ENCODE peak calls at places on chromosomes 2 and 18, in eight cellular contexts. One of them, this sample, is unnamed.

GRCh38 chr2:1742300-1742679 is 2.0 kb downstream of the PXDN start:
- DNase-seq in body of pancreas: no peak
- DNase-seq in AG10803: no peak
- DNase-seq in astrocyte of the spinal cord: no peak
- DNase-seq in fibroblast of the aortic adventitia: no peak
- DNase-seq in neuronal stem cell: no peak
- DNase-seq in upper lobe of left lung: no peak
- DNase-seq in CD8-positive, alpha-beta T cell: no peak
- DNase-seq in this sample: no peak

GRCh38 chr2:45681675-45682074 is 30.2 kb downstream of the PRKCE start:
- DNase-seq in body of pancreas: peak; percentile 39
- DNase-seq in AG10803: peak; percentile 88
- DNase-seq in astrocyte of the spinal cord: peak; percentile 82
- DNase-seq in fibroblast of the aortic adventitia: peak; percentile 81
- DNase-seq in neuronal stem cell: no peak
- DNase-seq in upper lobe of left lung: peak; percentile 58
- DNase-seq in CD8-positive, alpha-beta T cell: no peak
- DNase-seq in this sample: peak; percentile 79

GRCh38 chr2:169775765-169776482 is 22.7 kb upstream of the SSB start:
- DNase-seq in body of pancreas: no peak
- DNase-seq in AG10803: peak; percentile 19
- DNase-seq in astrocyte of the spinal cord: peak; percentile 71
- DNase-seq in fibroblast of the aortic adventitia: peak; percentile 57
- DNase-seq in neuronal stem cell: no peak
- DNase-seq in upper lobe of left lung: no peak
- DNase-seq in CD8-positive, alpha-beta T cell: no peak
- DNase-seq in this sample: no peak

GRCh38 chr2:232876071-232876977 is 6.3 kb downstream of the SNORC start:
- DNase-seq in body of pancreas: no peak
- DNase-seq in AG10803: no peak
- DNase-seq in astrocyte of the spinal cord: no peak
- DNase-seq in fibroblast of the aortic adventitia: no peak
- DNase-seq in neuronal stem cell: peak; percentile 24
- DNase-seq in upper lobe of left lung: no peak
- DNase-seq in CD8-positive, alpha-beta T cell: no peak
- DNase-seq in this sample: no peak

GRCh38 chr2:19352946-19353720 is 5.3 kb downstream of the OSR1 start:
- DNase-seq in body of pancreas: no peak
- DNase-seq in AG10803: no peak
- DNase-seq in astrocyte of the spinal cord: no peak
- DNase-seq in fibroblast of the aortic adventitia: peak; percentile 51
- DNase-seq in neuronal stem cell: no peak
- DNase-seq in upper lobe of left lung: no peak
- DNase-seq in CD8-positive, alpha-beta T cell: no peak
- DNase-seq in this sample: no peak

GRCh38 chr2:46849080-46849715 is 66.4 kb downstream of the MCFD2 start:
- DNase-seq in body of pancreas: peak; percentile 46
- DNase-seq in AG10803: no peak
- DNase-seq in astrocyte of the spinal cord: peak; percentile 72
- DNase-seq in fibroblast of the aortic adventitia: peak; percentile 94
- DNase-seq in neuronal stem cell: no peak
- DNase-seq in upper lobe of left lung: no peak
- DNase-seq in CD8-positive, alpha-beta T cell: no peak
- DNase-seq in this sample: no peak

GRCh38 chr2:11128258-11128951 is 26.9 kb upstream of the SLC66A3 start:
- DNase-seq in body of pancreas: no peak
- DNase-seq in AG10803: peak; percentile 71
- DNase-seq in astrocyte of the spinal cord: peak; percentile 60
- DNase-seq in fibroblast of the aortic adventitia: peak; percentile 45
- DNase-seq in neuronal stem cell: no peak
- DNase-seq in upper lobe of left lung: no peak
- DNase-seq in CD8-positive, alpha-beta T cell: no peak
- DNase-seq in this sample: no peak

GRCh38 chr18:36073676-36074075 is 6.3 kb upstream of the RPRD1A start:
- DNase-seq in body of pancreas: no peak
- DNase-seq in AG10803: no peak
- DNase-seq in astrocyte of the spinal cord: no peak
- DNase-seq in fibroblast of the aortic adventitia: no peak
- DNase-seq in neuronal stem cell: no peak
- DNase-seq in upper lobe of left lung: no peak
- DNase-seq in CD8-positive, alpha-beta T cell: no peak
- DNase-seq in this sample: no peak

GRCh38 chr2:196195302-196195701 is 23.9 kb upstream of the STK17B start:
- DNase-seq in body of pancreas: no peak
- DNase-seq in AG10803: no peak
- DNase-seq in astrocyte of the spinal cord: no peak
- DNase-seq in fibroblast of the aortic adventitia: no peak
- DNase-seq in neuronal stem cell: no peak
- DNase-seq in upper lobe of left lung: no peak
- DNase-seq in CD8-positive, alpha-beta T cell: no peak
- DNase-seq in this sample: no peak

GRCh38 chr2:226877491-226877890 is 41.6 kb downstream of the RHBDD1 start:
- DNase-seq in body of pancreas: no peak
- DNase-seq in AG10803: no peak
- DNase-seq in astrocyte of the spinal cord: no peak
- DNase-seq in fibroblast of the aortic adventitia: no peak
- DNase-seq in neuronal stem cell: no peak
- DNase-seq in upper lobe of left lung: no peak
- DNase-seq in CD8-positive, alpha-beta T cell: no peak
- DNase-seq in this sample: no peak

DNA sequence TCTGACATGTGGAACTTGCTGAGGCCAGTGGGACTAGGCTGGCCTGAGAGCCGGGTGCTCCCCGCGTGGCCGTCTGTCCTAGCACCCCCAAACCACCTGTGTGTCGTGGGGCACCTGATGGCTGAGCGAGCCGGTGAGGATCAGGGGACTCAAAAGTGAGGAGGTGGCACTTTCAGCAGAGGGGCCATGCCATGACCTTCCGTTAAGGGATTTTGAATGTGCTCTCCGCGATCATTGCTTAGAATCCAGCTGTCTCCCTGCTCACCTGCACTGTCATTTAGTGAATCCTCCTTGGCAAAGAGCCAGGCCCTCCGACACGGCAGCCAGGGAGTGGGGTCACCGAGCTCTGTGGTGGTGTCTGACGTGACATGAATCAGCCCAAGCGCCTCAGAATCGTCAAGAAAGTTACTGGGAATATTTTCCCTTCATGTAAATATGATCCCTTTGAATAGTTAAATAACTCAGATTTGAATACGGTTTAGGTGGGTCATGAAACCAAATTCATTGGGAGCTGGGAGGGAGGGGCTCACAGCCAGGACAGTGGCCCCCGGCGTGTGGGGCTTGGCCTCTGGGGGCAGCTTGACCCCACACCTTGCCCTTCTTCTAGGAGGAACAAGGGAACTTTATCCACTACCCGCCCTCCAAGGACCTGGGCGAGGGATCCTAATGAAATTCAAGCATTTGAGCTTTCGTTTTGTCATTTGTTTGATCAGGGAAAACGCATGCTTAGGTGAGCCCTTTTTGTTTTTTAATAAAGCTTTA is 9.5 kb downstream of the NFATC1 start:
- DNase-seq in body of pancreas: no peak
- DNase-seq in AG10803: no peak
- DNase-seq in astrocyte of the spinal cord: no peak
- DNase-seq in fibroblast of the aortic adventitia: no peak
- DNase-seq in neuronal stem cell: no peak
- DNase-seq in upper lobe of left lung: no peak
- DNase-seq in CD8-positive, alpha-beta T cell: peak; percentile 40
- DNase-seq in this sample: no peak
- H3K4me3 ChIP-seq in body of pancreas: no peak overlapping the region
- H3K4me3 ChIP-seq in AG10803: no peak overlapping the region
- H3K4me3 ChIP-seq in astrocyte of the spinal cord: no peak overlapping the region
- H3K4me3 ChIP-seq in fibroblast of the aortic adventitia: no peak overlapping the region
- H3K4me3 ChIP-seq in neuronal stem cell: no peak overlapping the region
- H3K4me3 ChIP-seq in upper lobe of left lung: no peak overlapping the region
- H3K4me3 ChIP-seq in CD8-positive, alpha-beta T cell: peak overlapping the region; percentile 29
- H3K4me3 ChIP-seq in this sample: no peak overlapping the region

DNA sequence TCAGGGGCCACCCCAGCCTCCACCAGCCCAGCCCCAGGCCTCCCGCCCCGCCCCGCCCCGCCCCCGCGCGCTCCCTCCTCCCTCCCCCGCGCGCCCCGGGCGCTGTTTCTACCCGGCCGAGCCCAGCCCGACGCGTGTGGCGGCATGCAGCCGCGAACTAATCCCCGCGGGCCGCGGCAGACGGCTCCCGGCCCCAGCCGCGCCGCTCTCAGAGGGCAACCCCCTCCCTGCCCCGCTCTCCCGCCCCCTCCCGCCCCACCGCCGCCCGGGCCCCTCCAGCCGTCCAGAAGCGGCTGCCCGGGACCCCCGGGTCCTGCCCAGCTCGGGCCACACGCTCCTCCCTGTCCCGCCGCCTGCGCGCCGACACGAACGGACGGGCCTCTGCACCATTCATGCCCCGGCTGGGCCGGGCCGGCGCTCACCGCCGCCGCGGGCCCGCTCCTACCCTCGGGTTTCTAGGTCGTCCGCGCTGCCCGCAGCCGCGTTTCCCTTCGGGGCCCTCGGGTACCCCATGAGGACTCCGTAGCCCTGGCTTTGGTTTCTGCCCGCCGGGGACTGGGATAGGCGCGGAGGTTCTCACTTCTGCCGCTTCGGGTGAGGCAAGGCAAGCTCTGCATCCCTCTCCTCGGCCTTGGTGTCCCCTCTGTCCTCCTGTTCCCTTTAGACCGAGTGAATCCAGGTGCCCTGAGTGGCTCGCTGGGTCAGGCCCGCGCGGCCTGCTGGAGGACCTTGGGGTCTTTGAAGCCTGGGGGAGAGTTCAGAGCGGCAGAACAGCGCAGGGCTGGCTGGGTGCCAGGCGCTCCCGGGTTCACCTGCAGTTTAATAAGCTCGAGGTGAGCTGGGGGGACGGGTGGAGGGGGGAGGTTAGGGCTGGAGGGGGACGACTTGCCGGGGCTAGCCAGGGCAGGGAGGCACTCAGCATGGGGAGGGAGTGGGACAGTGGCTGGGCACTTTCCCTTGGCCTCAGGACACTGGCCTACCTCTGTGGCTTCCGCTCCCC is 3.1 kb downstream of the WNT10A start:
- DNase-seq in body of pancreas: no peak
- DNase-seq in AG10803: no peak
- DNase-seq in astrocyte of the spinal cord: no peak
- DNase-seq in fibroblast of the aortic adventitia: no peak
- DNase-seq in neuronal stem cell: no peak
- DNase-seq in upper lobe of left lung: no peak
- DNase-seq in CD8-positive, alpha-beta T cell: peak; percentile 55
- DNase-seq in this sample: no peak
- H3K4me3 ChIP-seq in body of pancreas: no peak overlapping the region
- H3K4me3 ChIP-seq in AG10803: no peak overlapping the region
- H3K4me3 ChIP-seq in astrocyte of the spinal cord: no peak overlapping the region
- H3K4me3 ChIP-seq in fibroblast of the aortic adventitia: no peak overlapping the region
- H3K4me3 ChIP-seq in neuronal stem cell: no peak overlapping the region
- H3K4me3 ChIP-seq in upper lobe of left lung: peak overlapping the region; percentile 33
- H3K4me3 ChIP-seq in CD8-positive, alpha-beta T cell: no peak overlapping the region
- H3K4me3 ChIP-seq in this sample: peak overlapping the region; percentile 31

GRCh38 chr18:11759456-11759855 is 70.4 kb downstream of the GNAL start:
- DNase-seq in body of pancreas: no peak
- DNase-seq in AG10803: no peak
- DNase-seq in astrocyte of the spinal cord: no peak
- DNase-seq in fibroblast of the aortic adventitia: no peak
- DNase-seq in neuronal stem cell: no peak
- DNase-seq in upper lobe of left lung: no peak
- DNase-seq in CD8-positive, alpha-beta T cell: no peak
- DNase-seq in this sample: no peak
- H3K4me3 ChIP-seq in body of pancreas: no peak overlapping the region
- H3K4me3 ChIP-seq in AG10803: no peak overlapping the region
- H3K4me3 ChIP-seq in astrocyte of the spinal cord: no peak overlapping the region
- H3K4me3 ChIP-seq in fibroblast of the aortic adventitia: no peak overlapping the region
- H3K4me3 ChIP-seq in neuronal stem cell: no peak overlapping the region
- H3K4me3 ChIP-seq in upper lobe of left lung: no peak overlapping the region
- H3K4me3 ChIP-seq in CD8-positive, alpha-beta T cell: no peak overlapping the region
- H3K4me3 ChIP-seq in this sample: no peak overlapping the region

GRCh38 chr2:234826676-234827075 is 125.1 kb upstream of the SH3BP4 start:
- DNase-seq in body of pancreas: no peak
- DNase-seq in AG10803: peak; percentile 53
- DNase-seq in astrocyte of the spinal cord: no peak
- DNase-seq in fibroblast of the aortic adventitia: no peak
- DNase-seq in neuronal stem cell: no peak
- DNase-seq in upper lobe of left lung: no peak
- DNase-seq in CD8-positive, alpha-beta T cell: no peak
- DNase-seq in this sample: no peak

GRCh38 chr2:234821946-234822470 is 129.8 kb upstream of the SH3BP4 start:
- DNase-seq in body of pancreas: no peak
- DNase-seq in AG10803: peak; percentile 68
- DNase-seq in astrocyte of the spinal cord: no peak
- DNase-seq in fibroblast of the aortic adventitia: peak; percentile 74
- DNase-seq in neuronal stem cell: no peak
- DNase-seq in upper lobe of left lung: no peak
- DNase-seq in CD8-positive, alpha-beta T cell: no peak
- DNase-seq in this sample: no peak

GRCh38 chr2:234823877-234824376 is 127.9 kb upstream of the SH3BP4 start:
- DNase-seq in body of pancreas: peak; percentile 88
- DNase-seq in AG10803: peak; percentile 100
- DNase-seq in astrocyte of the spinal cord: peak; percentile 97
- DNase-seq in fibroblast of the aortic adventitia: peak; percentile 99
- DNase-seq in neuronal stem cell: peak; percentile 29
- DNase-seq in upper lobe of left lung: no peak
- DNase-seq in CD8-positive, alpha-beta T cell: no peak
- DNase-seq in this sample: peak; percentile 100

GRCh38 chr2:234827096-234827860 is 124.5 kb upstream of the SH3BP4 start:
- DNase-seq in body of pancreas: no peak
- DNase-seq in AG10803: peak; percentile 50
- DNase-seq in astrocyte of the spinal cord: no peak
- DNase-seq in fibroblast of the aortic adventitia: peak; percentile 44
- DNase-seq in neuronal stem cell: no peak
- DNase-seq in upper lobe of left lung: no peak
- DNase-seq in CD8-positive, alpha-beta T cell: no peak
- DNase-seq in this sample: no peak

DNA sequence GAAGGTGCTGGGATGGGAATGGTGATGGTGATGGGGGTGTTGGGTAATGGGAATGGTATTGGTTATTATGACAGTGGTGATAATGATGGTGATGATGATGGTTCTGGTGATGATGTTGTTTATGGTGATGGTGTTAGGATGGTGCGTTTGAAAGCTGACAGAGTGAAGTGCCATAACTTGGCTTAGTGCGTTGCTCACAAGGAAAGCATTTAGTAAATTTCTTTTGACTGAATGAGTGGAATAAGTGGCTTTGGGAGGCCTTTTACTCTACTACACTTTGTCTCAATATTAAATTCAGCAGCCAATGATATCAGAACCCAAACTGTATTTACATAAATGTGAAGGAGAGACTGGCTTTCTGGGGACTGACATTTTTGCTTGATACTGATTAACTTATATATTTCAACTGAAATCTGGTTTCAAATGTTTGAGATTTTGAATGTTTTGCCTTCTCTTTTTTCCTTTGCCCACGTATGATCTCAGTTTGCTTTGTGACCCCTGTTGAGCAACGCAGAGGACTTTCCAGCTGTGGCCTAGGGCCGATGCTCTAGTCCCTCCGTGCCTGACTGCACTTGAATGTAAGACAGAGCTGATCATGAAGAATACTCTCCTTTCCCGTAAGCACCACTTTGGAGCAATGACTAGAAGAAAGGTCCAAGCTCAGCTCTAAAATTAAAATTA is 128.5 kb upstream of the SH3BP4 start:
- DNase-seq in body of pancreas: peak; percentile 28
- DNase-seq in AG10803: peak; percentile 44
- DNase-seq in astrocyte of the spinal cord: no peak
- DNase-seq in fibroblast of the aortic adventitia: no peak
- DNase-seq in neuronal stem cell: no peak
- DNase-seq in upper lobe of left lung: no peak
- DNase-seq in CD8-positive, alpha-beta T cell: no peak
- DNase-seq in this sample: no peak
- H3K4me3 ChIP-seq in body of pancreas: no peak overlapping the region
- H3K4me3 ChIP-seq in AG10803: no peak overlapping the region
- H3K4me3 ChIP-seq in astrocyte of the spinal cord: no peak overlapping the region
- H3K4me3 ChIP-seq in fibroblast of the aortic adventitia: no peak overlapping the region
- H3K4me3 ChIP-seq in neuronal stem cell: no peak overlapping the region
- H3K4me3 ChIP-seq in upper lobe of left lung: no peak overlapping the region
- H3K4me3 ChIP-seq in CD8-positive, alpha-beta T cell: no peak overlapping the region
- H3K4me3 ChIP-seq in this sample: no peak overlapping the region

GRCh38 chr2:176493909-176494308 is 224.7 kb downstream of the MTX2 start:
- DNase-seq in body of pancreas: no peak
- DNase-seq in AG10803: no peak
- DNase-seq in astrocyte of the spinal cord: no peak
- DNase-seq in fibroblast of the aortic adventitia: no peak
- DNase-seq in neuronal stem cell: no peak
- DNase-seq in upper lobe of left lung: no peak
- DNase-seq in CD8-positive, alpha-beta T cell: no peak
- DNase-seq in this sample: no peak
- H3K4me3 ChIP-seq in body of pancreas: no peak overlapping the region
- H3K4me3 ChIP-seq in AG10803: no peak overlapping the region
- H3K4me3 ChIP-seq in astrocyte of the spinal cord: no peak overlapping the region
- H3K4me3 ChIP-seq in fibroblast of the aortic adventitia: no peak overlapping the region
- H3K4me3 ChIP-seq in neuronal stem cell: no peak overlapping the region
- H3K4me3 ChIP-seq in upper lobe of left lung: no peak overlapping the region
- H3K4me3 ChIP-seq in CD8-positive, alpha-beta T cell: no peak overlapping the region
- H3K4me3 ChIP-seq in this sample: no peak overlapping the region

This sample was measured in epithelial cell of proximal tubule.